ENCODE peak calls at places on chromosomes 11 and 22, in ten cellular contexts. A, E, H, I, Q, V, K, S, T and M are unnamed samples.

GRCh38 chr11:76629853-76630599 is 40.5 kb downstream of the LRRC32 start:
- DNase-seq in A (peak; percentile 25), H (no peak), S (peak; percentile 63), T (peak; percentile 37), Q (no peak), K (no peak), I (peak; percentile 25), V (no peak), E (no peak), M (peak; percentile 82)

GRCh38 chr11:47328449-47329390 is 23.8 kb downstream of the MYBPC3 start:
- DNase-seq in E (no peak), S (no peak), K (no peak), H (no peak), V (no peak), Q (no peak), I (no peak), T (no peak), A (no peak), M (no peak)

GRCh38 chr11:16966633-16967346 is 47.4 kb downstream of the PLEKHA7 start:
- DNase-seq in A (no peak), I (no peak), S (no peak), T (no peak), H (no peak), V (no peak), K (no peak), Q (no peak), E (peak; percentile 20), M (no peak)

GRCh38 chr11:114348200-114349191 is 51.8 kb downstream of the C11orf71 start:
- DNase-seq in Q (peak; percentile 8), K (peak; percentile 9), I (peak; percentile 8), V (no peak), E (no peak), T (peak; percentile 59), S (no peak), H (no peak), A (peak; percentile 45), M (no peak)

GRCh38 chr11:68661697-68662603 is 22.4 kb upstream of the GAL start:
- DNase-seq in K (no peak), S (no peak), E (no peak), Q (no peak), T (no peak), I (no peak), V (no peak), H (no peak), A (no peak), M (peak; percentile 24)

GRCh38 chr22:46077669-46078099 is 72.6 kb upstream of the PPARA start:
- DNase-seq in H (no peak), T (peak; percentile 20), E (no peak), K (no peak), A (peak; percentile 9), I (no peak), Q (no peak), S (peak; percentile 34), V (no peak), M (peak; percentile 41)

GRCh38 chr11:1077033-1077416 is 2.4 kb downstream of the MUC2 start:
- DNase-seq in E (no peak), I (no peak), A (no peak), T (peak; percentile 9), K (no peak), H (no peak), V (no peak), S (peak; percentile 9), Q (no peak), M (peak; percentile 37)

GRCh38 chr11:61297341-61297740 is 2.2 kb upstream of the VWCE start:
- DNase-seq in I (no peak), T (no peak), S (no peak), K (no peak), H (no peak), A (no peak), E (no peak), V (no peak), Q (peak; percentile 41), M (no peak)

GRCh38 chr11:134270250-134270714 is 5.9 kb upstream of the GLB1L3 start:
- DNase-seq in H (no peak), K (no peak), V (no peak), Q (no peak), T (no peak), E (peak; percentile 33), S (no peak), A (peak; percentile 63), I (peak; percentile 14), M (no peak)

GRCh38 chr11:70538641-70539359 is 140.5 kb downstream of the CTTN start:
- DNase-seq in K (no peak), H (no peak), Q (no peak), V (no peak), T (no peak), I (no peak), A (no peak), E (no peak), S (no peak), M (peak; percentile 16)

GRCh38 chr11:14934641-14935351 is 37.4 kb downstream of the CALCA start:
- DNase-seq in S (no peak), H (no peak), K (no peak), V (no peak), A (no peak), E (no peak), T (no peak), Q (no peak), I (no peak), M (no peak)

GRCh38 chr22:30910358-30910757 is 58.2 kb downstream of the MORC2 start:
- DNase-seq in V (peak; percentile 7), Q (no peak), I (no peak), A (no peak), S (no peak), T (no peak), H (no peak), K (no peak), E (no peak), M (no peak)

GRCh38 chr11:59182457-59183151 is 10.7 kb downstream of the DTX4 start:
- DNase-seq in E (peak; percentile 50), I (no peak), V (no peak), K (peak; percentile 9), H (no peak), A (no peak), S (no peak), T (no peak), Q (no peak), M (no peak)

GRCh38 chr22:49976439-49977175 is 16.0 kb downstream of the PIM3 start:
- DNase-seq in S (no peak), H (no peak), T (no peak), V (no peak), E (no peak), A (peak; percentile 55), I (peak; percentile 71), Q (no peak), K (no peak), M (no peak)

GRCh38 chr11:105697291-105697690 is 87.4 kb downstream of the GRIA4 start:
- DNase-seq in H (no peak), I (no peak), K (no peak), S (no peak), E (no peak), Q (no peak), T (no peak), V (no peak), A (no peak), M (no peak)